ENCODE peak calls at places on chromosome 14, in six cellular contexts. P is aorta, G is NCI-H2081, O is G401, H is Ammon's horn, A is lung. D is an unnamed sample.

GRCh38 chr14:95319312-95320075 is at the start of gene CLMN:
- DNase-seq in P (peak), G (peak), O (peak), H (peak), A (no peak), D (no peak)

GRCh38 chr14:37056473-37056872 is 115.9 kb downstream of the SLC25A21 start:
- DNase-seq in P (no peak), G (no peak), O (no peak), H (no peak), A (no peak), D (no peak)

GRCh38 chr14:93234798-93235197 is 27.7 kb downstream of the UBR7 start:
- DNase-seq in P (peak), G (no peak), O (no peak), H (no peak), A (no peak), D (no peak)

GRCh38 chr14:91835197-91835919 is 32.0 kb downstream of the TC2N start:
- DNase-seq in P (no peak), G (peak), O (no peak), H (no peak), A (no peak), D (no peak)

GRCh38 chr14:31206536-31207286 is 882 bp downstream of the HECTD1 start:
- DNase-seq in P (no peak), G (no peak), O (peak), H (peak), A (peak), D (no peak)

GRCh38 chr14:100096656-100097055 is 31.4 kb downstream of the EVL start:
- DNase-seq in P (no peak), G (no peak), O (no peak), H (no peak), A (no peak), D (no peak)

GRCh38 chr14:65949711-65950516 is 536.3 kb upstream of the CCDC196 start:
- DNase-seq in P (no peak), G (no peak), O (peak), H (no peak), A (peak), D (no peak)

GRCh38 chr14:89190779-89191513 is 226.1 kb downstream of the FOXN3 start:
- DNase-seq in P (no peak), G (peak), O (no peak), H (peak), A (no peak), D (no peak)

GRCh38 chr14:81396108-81396507 is 4.0 kb downstream of the STON2 start:
- DNase-seq in P (no peak), G (no peak), O (no peak), H (no peak), A (no peak), D (no peak)

GRCh38 chr14:91649930-91650329 is 82.0 kb downstream of the CATSPERB start:
- DNase-seq in P (no peak), G (peak), O (no peak), H (peak), A (no peak), D (peak)

GRCh38 chr14:70171719-70172118 is 17.0 kb downstream of the SLC8A3 start:
- DNase-seq in P (no peak), G (no peak), O (no peak), H (no peak), A (no peak), D (peak)

GRCh38 chr14:21098134-21098891 is at the start of gene ZNF219:
- DNase-seq in P (peak), G (no peak), O (peak), H (peak), A (peak), D (no peak)

GRCh38 chr14:103618999-103619398 is 10.0 kb upstream of the KLC1 start:
- DNase-seq in P (no peak), G (no peak), O (no peak), H (no peak), A (no peak), D (no peak)

GRCh38 chr14:30243805-30244204 is 315.2 kb upstream of the G2E3 start:
- DNase-seq in P (no peak), G (no peak), O (no peak), H (no peak), A (no peak), D (no peak)

GRCh38 chr14:74085828-74086227 is 1.1 kb downstream of the LIN52 start:
- DNase-seq in P (no peak), G (no peak), O (no peak), H (no peak), A (no peak), D (no peak)

GRCh38 chr14:86915416-86915815 is 1077.6 kb downstream of the GALC start:
- DNase-seq in P (no peak), G (no peak), O (no peak), H (no peak), A (no peak), D (no peak)

GRCh38 chr14:96053600-96054381 is 14.6 kb downstream of the C14orf132 start:
- DNase-seq in P (peak), G (peak), O (peak), H (peak), A (no peak), D (no peak)

GRCh38 chr14:75822522-75823288 is 159.1 kb downstream of the TGFB3 start:
- DNase-seq in P (peak), G (no peak), O (no peak), H (no peak), A (no peak), D (no peak)

GRCh38 chr14:105711841-105712460 is 185.6 kb downstream of the TMEM121 start:
- DNase-seq in P (no peak), G (no peak), O (no peak), H (no peak), A (no peak), D (no peak)

GRCh38 chr14:74469548-74470518 is 23.3 kb downstream of the NPC2 start:
- DNase-seq in P (no peak), G (no peak), O (no peak), H (peak), A (no peak), D (no peak)

GRCh38 chr14:99231850-99232401 is 40.1 kb downstream of the BCL11B start:
- DNase-seq in P (no peak), G (no peak), O (no peak), H (no peak), A (no peak), D (no peak)

GRCh38 chr14:105839425-105840265 is 313.3 kb downstream of the TMEM121 start:
- DNase-seq in P (no peak), G (no peak), O (no peak), H (no peak), A (no peak), D (no peak)